ENCODE peak calls at places on chromosomes 13 and 19, in four cellular contexts. One of them, this sample, is unnamed.
A peak's percentile ranks its signal among the peaks of the same experiment; 100 is the strongest.

GRCh38 chr13:98480915-98481510 is 95.9 kb downstream of the STK24 start:
- DNase-seq in HT1080: no peak
- DNase-seq in adrenal gland: no peak
- DNase-seq in dermis blood vessel endothelial cell: no peak
- DNase-seq in this sample: no peak

GRCh38 chr13:110714798-110715394 is 1.4 kb downstream of the ING1 start:
- DNase-seq in HT1080: no peak
- DNase-seq in adrenal gland: peak; percentile 65
- DNase-seq in dermis blood vessel endothelial cell: peak; percentile 67
- DNase-seq in this sample: peak; percentile 41

GRCh38 chr19:18017275-18018083 is 9.5 kb downstream of the ARRDC2 start:
- DNase-seq in HT1080: no peak
- DNase-seq in dermis blood vessel endothelial cell: peak; percentile 72
- DNase-seq in adrenal gland: no peak
- DNase-seq in this sample: no peak

GRCh38 chr13:33728271-33729037 is 89.5 kb upstream of the RFC3 start:
- DNase-seq in dermis blood vessel endothelial cell: peak; percentile 56
- DNase-seq in HT1080: peak; percentile 44
- DNase-seq in adrenal gland: peak; percentile 57
- DNase-seq in this sample: peak; percentile 46

GRCh38 chr19:42436006-42436405 is 6.7 kb downstream of the CXCL17 start:
- DNase-seq in dermis blood vessel endothelial cell: no peak
- DNase-seq in adrenal gland: no peak
- DNase-seq in HT1080: no peak
- DNase-seq in this sample: no peak

GRCh38 chr13:40681341-40682051 is 15.1 kb upstream of the FOXO1 start:
- DNase-seq in dermis blood vessel endothelial cell: peak; percentile 96
- DNase-seq in adrenal gland: no peak
- DNase-seq in HT1080: no peak
- DNase-seq in this sample: no peak

GRCh38 chr13:51519839-51520238 is 64.4 kb upstream of the WDFY2 start:
- DNase-seq in dermis blood vessel endothelial cell: no peak
- DNase-seq in adrenal gland: no peak
- DNase-seq in HT1080: no peak
- DNase-seq in this sample: no peak

GRCh38 chr13:25971499-25972145 is 80.2 kb downstream of the SHISA2 start:
- DNase-seq in adrenal gland: no peak
- DNase-seq in HT1080: no peak
- DNase-seq in dermis blood vessel endothelial cell: no peak
- DNase-seq in this sample: peak; percentile 30

GRCh38 chr19:46716013-46716671 is 772 bp downstream of the PRKD2 start:
- DNase-seq in dermis blood vessel endothelial cell: no peak
- DNase-seq in adrenal gland: no peak
- DNase-seq in HT1080: no peak
- DNase-seq in this sample: no peak

GRCh38 chr13:91313103-91313502 is 34.4 kb upstream of the MIR17HG start:
- DNase-seq in dermis blood vessel endothelial cell: peak; percentile 74
- DNase-seq in HT1080: peak; percentile 66
- DNase-seq in adrenal gland: no peak
- DNase-seq in this sample: no peak

GRCh38 chr13:113297370-113297871 is 382 bp downstream of the LAMP1 start:
- DNase-seq in HT1080: no peak
- DNase-seq in dermis blood vessel endothelial cell: peak; percentile 43
- DNase-seq in adrenal gland: peak; percentile 45
- DNase-seq in this sample: no peak

GRCh38 chr13:65825039-65825438 is 1405.1 kb downstream of the PCDH9 start:
- DNase-seq in adrenal gland: no peak
- DNase-seq in dermis blood vessel endothelial cell: peak; percentile 27
- DNase-seq in HT1080: no peak
- DNase-seq in this sample: no peak

GRCh38 chr13:61880576-61881283 is 465.1 kb upstream of the PCDH20 start:
- DNase-seq in dermis blood vessel endothelial cell: no peak
- DNase-seq in adrenal gland: no peak
- DNase-seq in HT1080: peak; percentile 56
- DNase-seq in this sample: no peak

GRCh38 chr19:43784251-43784980 is 3.6 kb upstream of the KCNN4 start:
- DNase-seq in adrenal gland: peak; percentile 82
- DNase-seq in HT1080: peak; percentile 91
- DNase-seq in dermis blood vessel endothelial cell: peak; percentile 84
- DNase-seq in this sample: no peak

GRCh38 chr19:6674868-6675305 is 4.9 kb upstream of the TNFSF14 start:
- DNase-seq in HT1080: peak; percentile 79
- DNase-seq in adrenal gland: peak; percentile 79
- DNase-seq in dermis blood vessel endothelial cell: peak; percentile 70
- DNase-seq in this sample: peak; percentile 23

GRCh38 chr19:1221141-1221903 is 15.7 kb downstream of the STK11 start:
- DNase-seq in HT1080: no peak
- DNase-seq in dermis blood vessel endothelial cell: peak; percentile 81
- DNase-seq in adrenal gland: peak; percentile 90
- DNase-seq in this sample: peak; percentile 62

GRCh38 chr13:79382545-79383275 is 23.3 kb downstream of the RBM26 start:
- DNase-seq in adrenal gland: no peak
- DNase-seq in dermis blood vessel endothelial cell: no peak
- DNase-seq in HT1080: no peak
- DNase-seq in this sample: no peak

GRCh38 chr13:78596701-78597550 is 6.4 kb downstream of the POU4F1 start:
- DNase-seq in adrenal gland: no peak
- DNase-seq in HT1080: no peak
- DNase-seq in dermis blood vessel endothelial cell: no peak
- DNase-seq in this sample: no peak

GRCh38 chr19:28980236-28980868 is 232.6 kb downstream of the UQCRFS1 start:
- DNase-seq in dermis blood vessel endothelial cell: no peak
- DNase-seq in HT1080: no peak
- DNase-seq in adrenal gland: no peak
- DNase-seq in this sample: no peak

GRCh38 chr19:53394974-53395839 is at the start of gene ZNF765:
- DNase-seq in adrenal gland: peak; percentile 97
- DNase-seq in HT1080: peak; percentile 78
- DNase-seq in dermis blood vessel endothelial cell: peak; percentile 94
- DNase-seq in this sample: peak; percentile 93

GRCh38 chr19:55552620-55553019 is 7.3 kb upstream of the SBK3 start:
- DNase-seq in dermis blood vessel endothelial cell: no peak
- DNase-seq in adrenal gland: no peak
- DNase-seq in HT1080: peak; percentile 36
- DNase-seq in this sample: no peak

GRCh38 chr13:39773833-39774232 is 118.4 kb downstream of the COG6 start:
- DNase-seq in HT1080: peak; percentile 46
- DNase-seq in dermis blood vessel endothelial cell: peak; percentile 72
- DNase-seq in adrenal gland: no peak
- DNase-seq in this sample: no peak

GRCh38 chr19:53102701-53103140 is 501 bp downstream of the ZNF160 start:
- DNase-seq in HT1080: peak; percentile 3
- DNase-seq in adrenal gland: peak; percentile 70
- DNase-seq in dermis blood vessel endothelial cell: peak; percentile 58
- DNase-seq in this sample: peak; percentile 41

GRCh38 chr13:109157275-109157674 is 527.9 kb downstream of the MYO16 start:
- DNase-seq in dermis blood vessel endothelial cell: no peak
- DNase-seq in adrenal gland: no peak
- DNase-seq in HT1080: no peak
- DNase-seq in this sample: no peak

This sample was measured in head of caudate nucleus.